ENCODE peak calls at places on chromosomes 5 and 9, in ten cellular contexts. One of them, this sample, is unnamed.

GRCh38 chr9:130824616-130825015 is 10.4 kb upstream of the ABL1 start:
- DNase-seq in sigmoid colon: no peak
- DNase-seq in body of pancreas: no peak
- DNase-seq in Peyer's patch: no peak
- DNase-seq in A549: no peak
- DNase-seq in GM12892: no peak
- DNase-seq in HCT116: no peak
- DNase-seq in lower leg skin: no peak
- DNase-seq in transverse colon: no peak
- DNase-seq in right lobe of liver: no peak
- DNase-seq in this sample: no peak

GRCh38 chr9:38215465-38215864 is 146.4 kb upstream of the SHB start:
- DNase-seq in sigmoid colon: no peak
- DNase-seq in body of pancreas: no peak
- DNase-seq in Peyer's patch: no peak
- DNase-seq in A549: no peak
- DNase-seq in GM12892: no peak
- DNase-seq in HCT116: no peak
- DNase-seq in lower leg skin: no peak
- DNase-seq in transverse colon: no peak
- DNase-seq in right lobe of liver: no peak
- DNase-seq in this sample: no peak

GRCh38 chr5:43121565-43122484 is 1.1 kb downstream of the ZNF131 start:
- DNase-seq in sigmoid colon: no peak
- DNase-seq in body of pancreas: no peak
- DNase-seq in Peyer's patch: peak
- DNase-seq in A549: peak
- DNase-seq in GM12892: no peak
- DNase-seq in HCT116: no peak
- DNase-seq in lower leg skin: no peak
- DNase-seq in transverse colon: peak
- DNase-seq in right lobe of liver: no peak
- DNase-seq in this sample: peak

GRCh38 chr5:127562252-127562651 is 44.8 kb downstream of the PRRC1 start:
- DNase-seq in sigmoid colon: no peak
- DNase-seq in body of pancreas: no peak
- DNase-seq in Peyer's patch: no peak
- DNase-seq in A549: no peak
- DNase-seq in GM12892: no peak
- DNase-seq in HCT116: no peak
- DNase-seq in lower leg skin: no peak
- DNase-seq in transverse colon: no peak
- DNase-seq in right lobe of liver: no peak
- DNase-seq in this sample: peak

GRCh38 chr9:100725376-100725775 is 147.5 kb downstream of the CAVIN4 start:
- DNase-seq in sigmoid colon: no peak
- DNase-seq in body of pancreas: no peak
- DNase-seq in Peyer's patch: no peak
- DNase-seq in A549: no peak
- DNase-seq in GM12892: no peak
- DNase-seq in HCT116: no peak
- DNase-seq in lower leg skin: no peak
- DNase-seq in transverse colon: no peak
- DNase-seq in right lobe of liver: no peak
- DNase-seq in this sample: no peak

GRCh38 chr5:177434437-177434836 is 8.0 kb downstream of the GRK6 start:
- DNase-seq in sigmoid colon: no peak
- DNase-seq in body of pancreas: no peak
- DNase-seq in Peyer's patch: no peak
- DNase-seq in A549: no peak
- DNase-seq in GM12892: no peak
- DNase-seq in HCT116: no peak
- DNase-seq in lower leg skin: no peak
- DNase-seq in transverse colon: no peak
- DNase-seq in right lobe of liver: no peak
- DNase-seq in this sample: no peak

GRCh38 chr9:744790-745456 is 96.6 kb upstream of the DMRT1 start:
- DNase-seq in sigmoid colon: peak
- DNase-seq in body of pancreas: peak
- DNase-seq in Peyer's patch: no peak
- DNase-seq in A549: no peak
- DNase-seq in GM12892: no peak
- DNase-seq in HCT116: no peak
- DNase-seq in lower leg skin: no peak
- DNase-seq in transverse colon: peak
- DNase-seq in right lobe of liver: peak
- DNase-seq in this sample: no peak

GRCh38 chr9:12794024-12794799 is 19.4 kb downstream of the LURAP1L start:
- DNase-seq in sigmoid colon: no peak
- DNase-seq in body of pancreas: no peak
- DNase-seq in Peyer's patch: no peak
- DNase-seq in A549: no peak
- DNase-seq in GM12892: no peak
- DNase-seq in HCT116: no peak
- DNase-seq in lower leg skin: no peak
- DNase-seq in transverse colon: no peak
- DNase-seq in right lobe of liver: no peak
- DNase-seq in this sample: no peak

GRCh38 chr5:54895816-54896341 is 89.5 kb downstream of the ESM1 start:
- DNase-seq in sigmoid colon: no peak
- DNase-seq in body of pancreas: peak
- DNase-seq in Peyer's patch: no peak
- DNase-seq in A549: peak
- DNase-seq in GM12892: no peak
- DNase-seq in HCT116: peak
- DNase-seq in lower leg skin: peak
- DNase-seq in transverse colon: no peak
- DNase-seq in right lobe of liver: peak
- DNase-seq in this sample: peak

GRCh38 chr9:78296208-78296892 is 575 bp upstream of the PSAT1 start:
- DNase-seq in sigmoid colon: peak
- DNase-seq in body of pancreas: peak
- DNase-seq in Peyer's patch: peak
- DNase-seq in A549: peak
- DNase-seq in GM12892: no peak
- DNase-seq in HCT116: no peak
- DNase-seq in lower leg skin: peak
- DNase-seq in transverse colon: peak
- DNase-seq in right lobe of liver: peak
- DNase-seq in this sample: peak

GRCh38 chr9:98830554-98830953 is 23.1 kb downstream of the GALNT12 start:
- DNase-seq in sigmoid colon: no peak
- DNase-seq in body of pancreas: no peak
- DNase-seq in Peyer's patch: no peak
- DNase-seq in A549: no peak
- DNase-seq in GM12892: no peak
- DNase-seq in HCT116: no peak
- DNase-seq in lower leg skin: no peak
- DNase-seq in transverse colon: no peak
- DNase-seq in right lobe of liver: no peak
- DNase-seq in this sample: no peak

GRCh38 chr9:133845659-133845947 is 107.5 kb upstream of the SARDH start:
- DNase-seq in sigmoid colon: no peak
- DNase-seq in body of pancreas: no peak
- DNase-seq in Peyer's patch: no peak
- DNase-seq in A549: no peak
- DNase-seq in GM12892: no peak
- DNase-seq in HCT116: no peak
- DNase-seq in lower leg skin: no peak
- DNase-seq in transverse colon: no peak
- DNase-seq in right lobe of liver: no peak
- DNase-seq in this sample: no peak

GRCh38 chr5:145443366-145443765 is 391.8 kb downstream of the PRELID2 start:
- DNase-seq in sigmoid colon: no peak
- DNase-seq in body of pancreas: no peak
- DNase-seq in Peyer's patch: no peak
- DNase-seq in A549: no peak
- DNase-seq in GM12892: no peak
- DNase-seq in HCT116: no peak
- DNase-seq in lower leg skin: no peak
- DNase-seq in transverse colon: no peak
- DNase-seq in right lobe of liver: no peak
- DNase-seq in this sample: no peak

GRCh38 chr9:85009251-85009650 is 339.7 kb downstream of the NTRK2 start:
- DNase-seq in sigmoid colon: no peak
- DNase-seq in body of pancreas: no peak
- DNase-seq in Peyer's patch: no peak
- DNase-seq in A549: no peak
- DNase-seq in GM12892: no peak
- DNase-seq in HCT116: no peak
- DNase-seq in lower leg skin: no peak
- DNase-seq in transverse colon: no peak
- DNase-seq in right lobe of liver: no peak
- DNase-seq in this sample: no peak
- TF ChIP-seq POLR2A in sigmoid colon: no peak
- TF ChIP-seq POLR2A in body of pancreas: no peak
- TF ChIP-seq POLR2A in Peyer's patch: no peak
- TF ChIP-seq POLR2A in A549: no peak
- TF ChIP-seq POLR2A in GM12892: no peak
- TF ChIP-seq POLR2A in HCT116: no peak
- TF ChIP-seq POLR2A in lower leg skin: no peak
- TF ChIP-seq POLR2A in transverse colon: no peak
- TF ChIP-seq POLR2A in right lobe of liver: no peak
- TF ChIP-seq POLR2A in this sample: no peak

GRCh38 chr5:171318026-171318425 is 9.0 kb downstream of the TLX3 start:
- DNase-seq in sigmoid colon: no peak
- DNase-seq in body of pancreas: no peak
- DNase-seq in Peyer's patch: no peak
- DNase-seq in A549: no peak
- DNase-seq in GM12892: no peak
- DNase-seq in HCT116: no peak
- DNase-seq in lower leg skin: no peak
- DNase-seq in transverse colon: no peak
- DNase-seq in right lobe of liver: no peak
- DNase-seq in this sample: no peak
- TF ChIP-seq POLR2A in sigmoid colon: no peak
- TF ChIP-seq POLR2A in body of pancreas: no peak
- TF ChIP-seq POLR2A in Peyer's patch: no peak
- TF ChIP-seq POLR2A in A549: no peak
- TF ChIP-seq POLR2A in GM12892: no peak
- TF ChIP-seq POLR2A in HCT116: no peak
- TF ChIP-seq POLR2A in lower leg skin: no peak
- TF ChIP-seq POLR2A in transverse colon: no peak
- TF ChIP-seq POLR2A in right lobe of liver: no peak
- TF ChIP-seq POLR2A in this sample: no peak

DNA sequence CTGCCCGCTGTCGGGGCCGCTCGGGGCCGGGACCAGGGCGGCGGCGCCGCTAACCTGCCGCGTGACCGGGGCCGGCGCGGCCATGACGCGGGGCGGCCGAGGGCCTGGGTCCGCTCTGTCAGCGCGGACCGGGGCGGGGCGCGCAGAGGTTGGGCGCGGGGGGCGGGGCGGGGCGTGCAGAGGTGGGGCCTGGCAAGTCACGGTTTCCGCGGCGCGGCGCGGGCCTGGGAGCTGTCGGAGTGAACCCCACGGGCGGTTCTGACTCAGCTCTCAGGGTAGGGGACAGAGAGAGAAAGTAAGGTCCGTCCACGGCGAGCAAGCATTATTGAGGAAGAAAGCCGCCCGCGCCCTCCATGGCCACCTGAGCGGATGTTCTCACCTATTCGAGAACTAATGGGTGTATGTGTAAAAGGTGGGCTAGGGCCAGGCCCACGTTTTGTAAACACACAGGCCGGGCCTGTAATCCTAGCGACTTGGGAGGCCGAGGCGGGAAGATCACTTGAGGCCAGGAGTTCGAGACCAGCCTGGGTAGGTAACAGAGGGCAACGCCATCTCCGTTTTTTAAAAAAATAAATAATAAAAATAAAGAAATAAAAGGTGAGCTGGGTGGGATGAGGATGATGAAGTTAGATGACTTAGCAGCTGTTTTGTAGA is at the start of gene PRXL2C:
- DNase-seq in sigmoid colon: peak
- DNase-seq in body of pancreas: peak
- DNase-seq in Peyer's patch: peak
- DNase-seq in A549: peak
- DNase-seq in GM12892: peak
- DNase-seq in HCT116: no peak
- DNase-seq in lower leg skin: peak
- DNase-seq in transverse colon: peak
- DNase-seq in right lobe of liver: peak
- DNase-seq in this sample: peak
- TF ChIP-seq POLR2A in sigmoid colon: no peak
- TF ChIP-seq POLR2A in body of pancreas: peak
- TF ChIP-seq POLR2A in Peyer's patch: peak
- TF ChIP-seq POLR2A in A549: peak
- TF ChIP-seq POLR2A in GM12892: no peak
- TF ChIP-seq POLR2A in HCT116: peak
- TF ChIP-seq POLR2A in lower leg skin: no peak
- TF ChIP-seq POLR2A in transverse colon: no peak
- TF ChIP-seq POLR2A in right lobe of liver: peak
- TF ChIP-seq POLR2A in this sample: no peak

GRCh38 chr9:136723362-136723976 is 11.1 kb downstream of the DIPK1B start:
- DNase-seq in sigmoid colon: no peak
- DNase-seq in body of pancreas: no peak
- DNase-seq in Peyer's patch: no peak
- DNase-seq in A549: no peak
- DNase-seq in GM12892: no peak
- DNase-seq in HCT116: no peak
- DNase-seq in lower leg skin: no peak
- DNase-seq in transverse colon: no peak
- DNase-seq in right lobe of liver: no peak
- DNase-seq in this sample: no peak
- TF ChIP-seq POLR2A in sigmoid colon: no peak
- TF ChIP-seq POLR2A in body of pancreas: no peak
- TF ChIP-seq POLR2A in Peyer's patch: no peak
- TF ChIP-seq POLR2A in A549: peak
- TF ChIP-seq POLR2A in GM12892: no peak
- TF ChIP-seq POLR2A in HCT116: no peak
- TF ChIP-seq POLR2A in lower leg skin: no peak
- TF ChIP-seq POLR2A in transverse colon: no peak
- TF ChIP-seq POLR2A in right lobe of liver: no peak
- TF ChIP-seq POLR2A in this sample: peak